ENCODE peak calls at places on chromosomes 4 and X, in five cellular contexts. R is mammary epithelial cell, G is Peyer's patch, E is lung, U is tibial nerve. L is an unnamed sample.

GRCh38 chrX:154040307-154040756 is 20.6 kb upstream of the IRAK1 start:
- DNase-seq in R (peak; percentile 65), G (no peak), E (no peak), U (no peak), L (no peak)

GRCh38 chr4:168993724-168994510 is 16.1 kb downstream of the CBR4 start:
- DNase-seq in R (peak; percentile 64), G (no peak), E (no peak), U (no peak), L (no peak)

GRCh38 chr4:55297346-55297745 is 48.7 kb upstream of the SRD5A3 start:
- DNase-seq in R (peak; percentile 57), G (no peak), E (no peak), U (no peak), L (no peak)

GRCh38 chr4:8851321-8852117 is 20.1 kb downstream of the HMX1 start:
- DNase-seq in R (no peak), G (peak; percentile 37), E (no peak), U (no peak), L (no peak)

GRCh38 chrX:49185062-49185394 is 1.1 kb downstream of the PRICKLE3 start:
- DNase-seq in R (no peak), G (no peak), E (no peak), U (no peak), L (no peak)

GRCh38 chr4:82421796-82422560 is 8.3 kb downstream of the HNRNPDL start:
- DNase-seq in R (no peak), G (no peak), E (no peak), U (no peak), L (no peak)

GRCh38 chrX:118164138-118164537 is 47.5 kb upstream of the KLHL13 start:
- DNase-seq in R (peak; percentile 43), G (no peak), E (no peak), U (no peak), L (no peak)

GRCh38 chrX:13123857-13124345 is 79.5 kb upstream of the FAM9C start:
- DNase-seq in R (no peak), G (no peak), E (no peak), U (no peak), L (no peak)

GRCh38 chr4:80990851-80991250 is 39.7 kb upstream of the BMP3 start:
- DNase-seq in R (no peak), G (no peak), E (no peak), U (no peak), L (no peak)

GRCh38 chrX:56729152-56729557 is at the start of gene NBDY:
- DNase-seq in R (peak; percentile 60), G (peak; percentile 50), E (no peak), U (peak; percentile 29), L (peak; percentile 7)

GRCh38 chr4:159267940-159268327 is 165.1 kb downstream of the RAPGEF2 start:
- DNase-seq in R (no peak), G (no peak), E (no peak), U (no peak), L (no peak)

GRCh38 chrX:106263817-106264216 is 95.7 kb downstream of the PWWP3B start:
- DNase-seq in R (peak; percentile 69), G (no peak), E (no peak), U (no peak), L (no peak)

GRCh38 chr4:187236491-187236890 is 512.8 kb upstream of the FAT1 start:
- DNase-seq in R (peak; percentile 39), G (no peak), E (no peak), U (no peak), L (no peak)

GRCh38 chr4:163922302-163922701 is 427.8 kb downstream of the TMA16 start:
- DNase-seq in R (no peak), G (no peak), E (no peak), U (no peak), L (no peak)

GRCh38 chrX:123084797-123085196 is 99.3 kb upstream of the GRIA3 start:
- DNase-seq in R (peak; percentile 83), G (no peak), E (no peak), U (no peak), L (no peak)

GRCh38 chr4:147853706-147854105 is 121.8 kb downstream of the ARHGAP10 start:
- DNase-seq in R (no peak), G (no peak), E (no peak), U (no peak), L (no peak)

GRCh38 chr4:55830048-55830447 is 10.5 kb downstream of the EXOC1L start:
- DNase-seq in R (no peak), G (no peak), E (no peak), U (no peak), L (no peak)

GRCh38 chrX:63275127-63275526 is 76.0 kb downstream of the SPIN4 start:
- DNase-seq in R (peak; percentile 25), G (no peak), E (peak; percentile 51), U (no peak), L (no peak)

GRCh38 chr4:174283507-174284180 is at the start of the genes CEP44 and FBXO8:
- DNase-seq in R (peak; percentile 73), G (peak; percentile 83), E (peak; percentile 69), U (peak; percentile 72), L (peak; percentile 47)

GRCh38 chrX:37802028-37802427 is 22.2 kb downstream of the CYBB start:
- DNase-seq in R (no peak), G (no peak), E (no peak), U (no peak), L (no peak)
- H3K27ac ChIP-seq in R (no peak overlapping the region), G (no peak overlapping the region), E (no peak overlapping the region), U (no peak overlapping the region), L (no peak overlapping the region)

GRCh38 chr4:6687947-6688878 is 5.5 kb upstream of the S100P start:
- DNase-seq in R (no peak), G (peak; percentile 37), E (no peak), U (no peak), L (no peak)
- TF ChIP-seq CTCF in R (no peak), G (no peak), E (no peak), U (no peak), L (no peak)

DNA sequence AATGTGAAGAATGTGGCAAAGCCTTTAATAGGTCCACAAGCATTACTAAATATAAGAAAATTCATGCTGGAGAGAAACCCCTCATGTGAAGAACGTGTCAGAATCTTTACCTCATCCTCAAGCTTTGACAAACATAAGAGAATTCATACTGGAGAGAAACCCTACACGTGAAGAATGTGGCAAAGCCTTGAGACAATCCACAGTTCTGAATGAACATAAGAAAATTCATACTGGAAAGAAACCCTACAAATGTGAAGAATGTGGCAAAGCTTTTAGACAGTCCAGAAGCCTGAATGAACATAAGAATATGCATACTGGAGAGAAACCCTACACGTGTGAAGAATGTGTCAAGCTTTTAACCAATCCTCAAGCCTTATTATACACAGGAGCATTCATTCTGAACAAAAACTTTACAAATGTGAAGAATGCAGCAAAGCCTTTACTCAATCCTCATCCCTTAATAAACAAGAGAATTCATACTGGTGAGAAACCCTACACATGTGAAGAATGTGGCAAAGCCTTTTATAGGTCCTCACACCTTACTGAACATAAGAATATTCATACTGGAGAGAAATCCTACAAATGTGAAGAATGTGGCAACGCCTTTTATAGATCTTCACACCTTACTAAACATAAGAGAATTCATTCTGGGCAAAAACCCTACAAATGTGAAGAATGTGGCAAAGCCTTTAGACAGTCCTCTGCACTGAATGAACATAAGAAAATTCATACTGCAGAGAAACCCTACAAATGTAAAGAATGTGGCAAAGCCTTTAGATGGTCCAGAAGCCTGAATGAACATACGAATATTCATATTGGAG is 51.1 kb downstream of the ZNF732 start:
- DNase-seq in R (no peak), G (no peak), E (no peak), U (no peak), L (no peak)
- H3K9me3 ChIP-seq in R (peaks cover 40% of the 10 kb centered on the region), G (peaks cover 79% of the 10 kb centered on the region), E (peaks cover 16% of the 10 kb centered on the region), U (peaks cover 73% of the 10 kb centered on the region), L (peaks cover 75% of the 10 kb centered on the region)

DNA sequence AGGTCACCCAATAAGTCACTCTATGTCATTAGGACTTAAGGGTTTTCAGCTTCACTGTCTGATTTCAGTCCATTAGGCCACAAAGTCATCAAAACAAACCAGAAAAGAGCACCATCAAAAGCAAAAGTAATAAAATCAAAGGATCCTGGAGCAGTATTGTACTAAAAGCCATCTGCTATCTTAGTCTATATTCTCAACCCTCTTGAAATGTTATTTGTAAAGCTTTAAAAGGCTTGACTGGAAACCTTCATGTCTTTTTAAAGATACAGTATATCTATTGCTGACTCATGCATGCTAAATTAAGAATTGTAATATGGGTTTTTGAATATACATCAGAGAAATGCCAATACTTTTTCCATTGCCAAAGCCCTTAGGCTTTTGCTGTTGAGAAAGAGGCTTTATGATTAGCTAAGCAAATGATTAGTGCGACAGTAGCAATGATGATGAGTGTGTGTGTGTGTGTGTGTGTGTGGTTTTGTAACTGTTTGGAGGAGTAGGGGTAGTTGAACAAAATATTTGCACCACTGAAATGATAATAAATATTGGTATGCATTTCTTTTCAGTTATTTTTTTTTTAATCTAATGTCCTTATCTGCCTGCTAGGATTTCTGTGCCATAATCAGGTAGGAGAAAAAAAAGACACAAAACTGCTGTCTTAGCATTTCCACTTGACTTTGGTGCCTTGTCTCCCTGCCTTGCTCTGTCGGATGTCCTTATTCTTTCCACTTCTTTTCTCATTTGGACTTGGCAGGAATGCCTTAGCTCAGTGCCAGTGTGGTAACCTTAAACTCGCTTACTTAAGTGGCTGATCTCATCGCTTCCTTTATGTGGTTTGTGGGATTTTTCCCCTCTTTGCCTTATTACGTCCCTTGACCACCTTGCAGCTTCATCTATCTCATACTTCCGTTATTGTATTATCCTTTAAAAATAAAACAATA is 119.7 kb downstream of the PCDH7 start:
- DNase-seq in R (peak; percentile 60), G (no peak), E (no peak), U (no peak), L (no peak)
- H3K27ac ChIP-seq in R (no peak overlapping the region), G (no peak overlapping the region), E (no peak overlapping the region), U (no peak overlapping the region), L (no peak overlapping the region)